ENCODE peak calls at places on chromosome 14, in ten cellular contexts. K is fibroblast of lung, R is CD14-positive monocyte, T is neural progenitor cell, S is uterus, G is HFFc6, C is MCF 10A, Q is mesothelial cell of epicardium, Y is foreskin fibroblast, P is brain microvascular endothelial cell. I is an unnamed sample.

GRCh38 chr14:74616507-74616906 is 4.5 kb upstream of the LTBP2 start:
- DNase-seq in K (peak; percentile 93), R (peak; percentile 85), T (no peak), S (no peak), G (peak; percentile 85), C (peak; percentile 92), Q (no peak), Y (peak; percentile 90), P (peak; percentile 86), I (no peak)

GRCh38 chr14:30906752-30907658 is 32.6 kb downstream of the COCH start:
- DNase-seq in K (no peak), R (no peak), T (no peak), S (no peak), G (no peak), C (peak; percentile 27), Q (no peak), Y (no peak), P (no peak), I (no peak)

GRCh38 chr14:73567951-73568885 is 795 bp upstream of the ACOT2 start:
- DNase-seq in K (peak; percentile 71), R (no peak), T (no peak), S (no peak), G (peak; percentile 16), C (peak; percentile 34), Q (no peak), Y (peak; percentile 23), P (no peak), I (no peak)

GRCh38 chr14:34053666-34054065 is 102.8 kb upstream of the EGLN3 start:
- DNase-seq in K (peak; percentile 80), R (no peak), T (no peak), S (peak; percentile 83), G (no peak), C (no peak), Q (no peak), Y (no peak), P (no peak), I (no peak)

GRCh38 chr14:104981699-104982541 is 3.7 kb upstream of the CLBA1 start:
- DNase-seq in K (no peak), R (no peak), T (no peak), S (no peak), G (no peak), C (no peak), Q (no peak), Y (no peak), P (no peak), I (no peak)

GRCh38 chr14:89033756-89034155 is 209.3 kb downstream of the TTC8 start:
- DNase-seq in K (no peak), R (no peak), T (no peak), S (no peak), G (no peak), C (no peak), Q (no peak), Y (no peak), P (no peak), I (no peak)

GRCh38 chr14:55976619-55977018 is 141.6 kb upstream of the PELI2 start:
- DNase-seq in K (peak; percentile 34), R (no peak), T (no peak), S (no peak), G (no peak), C (no peak), Q (no peak), Y (no peak), P (no peak), I (no peak)

GRCh38 chr14:39434401-39434800 is 2.2 kb upstream of the FBXO33 start:
- DNase-seq in K (no peak), R (no peak), T (no peak), S (no peak), G (no peak), C (no peak), Q (no peak), Y (no peak), P (peak; percentile 3), I (no peak)

GRCh38 chr14:93033983-93034670 is 81.6 kb downstream of the ITPK1 start:
- DNase-seq in K (no peak), R (no peak), T (peak; percentile 54), S (no peak), G (no peak), C (peak; percentile 25), Q (no peak), Y (no peak), P (no peak), I (no peak)

GRCh38 chr14:92753250-92753649 is 4.8 kb upstream of the LGMN start:
- DNase-seq in K (no peak), R (peak; percentile 74), T (no peak), S (no peak), G (no peak), C (no peak), Q (no peak), Y (no peak), P (no peak), I (no peak)

GRCh38 chr14:94081386-94081820 is 293 bp downstream of the IFI27L1 start:
- DNase-seq in K (no peak), R (no peak), T (no peak), S (no peak), G (no peak), C (no peak), Q (no peak), Y (no peak), P (no peak), I (no peak)

GRCh38 chr14:104214411-104214810 is 76.0 kb downstream of the KIF26A start:
- DNase-seq in K (no peak), R (no peak), T (no peak), S (no peak), G (no peak), C (no peak), Q (no peak), Y (no peak), P (no peak), I (no peak)

GRCh38 chr14:64569108-64570045 is 19.6 kb downstream of the PPP1R36 start:
- DNase-seq in K (peak; percentile 75), R (no peak), T (peak; percentile 18), S (peak; percentile 50), G (peak; percentile 71), C (peak; percentile 81), Q (no peak), Y (peak; percentile 77), P (peak; percentile 62), I (no peak)
- TF ChIP-seq CTCF in K (no peak), R (no peak), T (no peak), S (no peak), G (no peak), C (no peak), Q (no peak), Y (no peak), P (no peak), I (no peak)

DNA sequence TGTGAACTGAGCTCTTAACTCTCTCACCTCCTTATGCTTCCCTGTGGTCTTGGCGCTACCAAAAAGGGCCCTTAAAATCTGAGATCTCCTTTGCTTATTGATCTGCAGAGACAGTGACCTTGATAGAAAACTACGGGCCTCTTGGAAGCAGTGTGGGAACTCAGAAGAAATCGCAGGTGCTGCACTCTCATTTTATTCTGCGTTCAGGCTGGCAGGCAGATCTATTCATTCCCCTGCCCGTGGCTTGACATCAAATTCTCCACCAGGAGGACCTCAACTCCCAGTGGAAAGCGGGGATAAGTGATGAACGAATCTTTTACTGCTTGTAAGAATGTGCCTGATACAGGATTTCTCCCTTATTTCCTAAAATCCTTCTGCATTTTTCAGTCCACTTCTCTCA is 143.2 kb upstream of the SEL1L start:
- DNase-seq in K (no peak), R (no peak), T (no peak), S (no peak), G (no peak), C (no peak), Q (no peak), Y (no peak), P (no peak), I (no peak)
- TF ChIP-seq CTCF in K (no peak), R (no peak), T (no peak), S (no peak), G (no peak), C (no peak), Q (no peak), Y (no peak), P (no peak), I (no peak)

GRCh38 chr14:99316281-99317163 is 44.5 kb upstream of the BCL11B start:
- DNase-seq in K (no peak), R (no peak), T (no peak), S (no peak), G (no peak), C (no peak), Q (no peak), Y (no peak), P (no peak), I (no peak)

GRCh38 chr14:99312106-99312505 is 40.1 kb upstream of the BCL11B start:
- DNase-seq in K (no peak), R (no peak), T (no peak), S (no peak), G (no peak), C (no peak), Q (no peak), Y (no peak), P (no peak), I (no peak)

GRCh38 chr14:99315197-99315596 is 43.2 kb upstream of the BCL11B start:
- DNase-seq in K (no peak), R (no peak), T (no peak), S (no peak), G (no peak), C (peak; percentile 8), Q (no peak), Y (no peak), P (no peak), I (no peak)

GRCh38 chr14:99313234-99313633 is 41.2 kb upstream of the BCL11B start:
- DNase-seq in K (no peak), R (no peak), T (no peak), S (no peak), G (no peak), C (no peak), Q (no peak), Y (no peak), P (no peak), I (no peak)

DNA sequence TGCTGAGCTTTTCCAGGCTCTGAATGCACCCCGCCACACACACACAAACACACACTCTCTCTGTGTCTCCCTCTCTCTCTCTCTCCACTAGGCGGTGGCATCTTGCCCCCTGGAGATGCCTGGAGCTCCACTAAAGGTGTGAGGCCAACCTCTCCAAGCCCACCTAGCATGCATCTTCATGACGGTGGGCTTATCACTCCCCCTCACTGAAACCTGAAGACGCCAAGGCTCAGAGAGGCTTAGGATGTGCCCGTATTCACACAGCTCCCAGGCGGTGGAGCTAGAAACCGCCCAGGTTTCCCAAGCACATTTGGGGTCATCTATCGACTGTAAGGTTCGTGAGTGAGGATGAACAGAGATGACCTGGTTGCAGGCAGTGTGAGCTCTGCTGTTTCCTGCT is 42.6 kb upstream of the BCL11B start:
- DNase-seq in K (no peak), R (no peak), T (no peak), S (no peak), G (no peak), C (no peak), Q (no peak), Y (no peak), P (no peak), I (no peak)
- TF ChIP-seq CTCF in K (no peak), R (no peak), T (no peak), S (no peak), G (no peak), C (no peak), Q (no peak), Y (no peak), P (no peak), I (no peak)

DNA sequence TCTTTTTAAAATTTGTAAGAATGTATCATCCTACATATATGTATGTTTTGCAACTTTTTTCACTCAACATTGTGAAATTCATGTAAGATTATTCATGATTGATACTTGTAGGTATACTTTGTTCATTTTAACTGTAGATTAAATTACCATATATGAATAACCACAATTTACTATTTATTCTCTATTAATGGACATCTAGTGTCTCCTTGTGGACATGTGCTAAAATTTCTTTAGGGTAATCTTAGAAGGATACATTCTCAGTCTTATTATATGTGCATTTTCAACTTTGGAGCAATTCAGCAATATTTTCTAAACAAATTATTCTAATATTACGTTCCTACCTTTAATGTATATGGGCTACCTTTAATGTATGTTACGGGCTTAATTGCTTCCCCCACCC is 192.4 kb downstream of the FUT8 start:
- DNase-seq in K (no peak), R (no peak), T (no peak), S (no peak), G (no peak), C (peak; percentile 6), Q (no peak), Y (no peak), P (no peak), I (no peak)
- TF ChIP-seq CTCF in K (no peak), R (no peak), T (no peak), S (no peak), G (peak; percentile 69), C (peak; percentile 26), Q (no peak), Y (peak; percentile 5), P (no peak), I (peak; percentile 17)

I was measured in D721Med.